ENCODE peak calls at places on chromosomes 5 and 9, in eight cellular contexts. K is non-pigmented ciliary epithelial cell; J is stimulated activated CD4-positive, alpha-beta T cell treated with anti-CD3 and anti-CD28 coated beads, Interleukin-4, amount 100 ng/mL, for 48 hours; W is NCI-H524; R is GM20000; D is kidney glomerular epithelial cell; E is activated CD4-positive, alpha-beta T cell treated with anti-CD3 and anti-CD28 coated beads, Interleukin-2, amount 50 U/mL, for 24 hours; H is kidney epithelial cell. G is an unnamed sample.

GRCh38 chr9:69122086-69122390 is 52.0 kb upstream of the TJP2 start:
- DNase-seq in K (no peak), J (peak), W (no peak), R (peak), D (peak), E (no peak), H (no peak), G (peak)

GRCh38 chr9:23375511-23375910 is 450.5 kb downstream of the ELAVL2 start:
- DNase-seq in K (no peak), J (no peak), W (no peak), R (no peak), D (no peak), E (no peak), H (no peak), G (no peak)

GRCh38 chr5:94623026-94623425 is 4.6 kb downstream of the SLF1 start:
- DNase-seq in K (no peak), J (no peak), W (no peak), R (no peak), D (no peak), E (no peak), H (no peak), G (no peak)

GRCh38 chr5:150001660-150002493 is 1.3 kb downstream of the HMGXB3 start:
- DNase-seq in K (peak), J (peak), W (peak), R (peak), D (peak), E (peak), H (no peak), G (peak)

GRCh38 chr5:55578771-55579170 is 44.0 kb upstream of the PLPP1 start:
- DNase-seq in K (no peak), J (no peak), W (no peak), R (no peak), D (no peak), E (no peak), H (no peak), G (no peak)

GRCh38 chr9:114112778-114113585 is 13.9 kb upstream of the KIF12 start:
- DNase-seq in K (no peak), J (no peak), W (no peak), R (no peak), D (peak), E (no peak), H (no peak), G (no peak)

GRCh38 chr9:137326436-137327060 is 24.5 kb upstream of the NRARP start:
- DNase-seq in K (no peak), J (no peak), W (no peak), R (peak), D (no peak), E (no peak), H (no peak), G (no peak)

GRCh38 chr5:158958048-158958994 is 141.4 kb downstream of the EBF1 start:
- DNase-seq in K (no peak), J (no peak), W (no peak), R (peak), D (no peak), E (no peak), H (no peak), G (no peak)

GRCh38 chr9:124805186-124805585 is 28.3 kb downstream of the OLFML2A start:
- DNase-seq in K (no peak), J (no peak), W (no peak), R (no peak), D (no peak), E (no peak), H (no peak), G (no peak)